ENCODE peak calls at places on chromosomes 12 and 14, in eight cellular contexts. H is dorsolateral prefrontal cortex, D is OCI-LY7, F is brain microvascular endothelial cell, A is right atrium auricular region, P is body of pancreas, S is tibial nerve, W is AG04450. X is an unnamed sample.

GRCh38 chr14:61188936-61189808 is 92.0 kb downstream of the TMEM30B start:
- DNase-seq in H (no peak), P (peak), W (no peak), S (peak), A (peak), D (no peak), F (peak), X (no peak)

GRCh38 chr12:622420-622819 is 40.8 kb downstream of the NINJ2 start:
- DNase-seq in S (no peak), A (no peak), P (no peak), F (no peak), W (no peak), D (no peak), H (no peak), X (no peak)

GRCh38 chr12:34107781-34108404 is 85.6 kb downstream of the ALG10 start:
- DNase-seq in S (no peak), H (no peak), A (no peak), F (no peak), P (no peak), D (no peak), W (no peak), X (no peak)

GRCh38 chr12:65836419-65837197 is 12.3 kb downstream of the HMGA2 start:
- DNase-seq in S (no peak), W (no peak), A (no peak), P (no peak), D (no peak), F (no peak), H (no peak), X (no peak)

GRCh38 chr14:61545716-61546455 is 149.4 kb upstream of the HIF1A start:
- DNase-seq in F (no peak), A (no peak), P (no peak), S (no peak), H (peak), W (no peak), D (no peak), X (no peak)

GRCh38 chr14:23494223-23494622 is 24.7 kb downstream of the NGDN start:
- DNase-seq in A (no peak), S (no peak), H (no peak), D (no peak), P (no peak), F (peak), W (no peak), X (no peak)

GRCh38 chr14:36971263-36971855 is 201.0 kb downstream of the SLC25A21 start:
- DNase-seq in F (no peak), A (no peak), W (no peak), P (no peak), D (no peak), S (no peak), H (no peak), X (no peak)

GRCh38 chr14:51862171-51862838 is 1.9 kb downstream of the GNG2 start:
- DNase-seq in S (no peak), A (no peak), D (peak), P (no peak), H (no peak), W (no peak), F (no peak), X (no peak)

GRCh38 chr12:112850343-112850742 is 56.4 kb upstream of the OAS1 start:
- DNase-seq in W (no peak), A (no peak), D (no peak), F (no peak), H (peak), P (no peak), S (no peak), X (no peak)

GRCh38 chr12:125071456-125071855 is 6.2 kb downstream of the AACS start:
- DNase-seq in W (no peak), P (no peak), A (no peak), F (no peak), S (no peak), D (no peak), H (no peak), X (no peak)

GRCh38 chr12:31440586-31440985 is 114.6 kb upstream of the SINHCAF start:
- DNase-seq in A (no peak), P (no peak), W (no peak), F (no peak), D (no peak), H (no peak), S (no peak), X (no peak)

GRCh38 chr14:100142073-100143040 is 17.1 kb downstream of the DEGS2 start:
- DNase-seq in P (peak), A (peak), S (no peak), H (peak), F (no peak), W (no peak), D (no peak), X (no peak)

DNA sequence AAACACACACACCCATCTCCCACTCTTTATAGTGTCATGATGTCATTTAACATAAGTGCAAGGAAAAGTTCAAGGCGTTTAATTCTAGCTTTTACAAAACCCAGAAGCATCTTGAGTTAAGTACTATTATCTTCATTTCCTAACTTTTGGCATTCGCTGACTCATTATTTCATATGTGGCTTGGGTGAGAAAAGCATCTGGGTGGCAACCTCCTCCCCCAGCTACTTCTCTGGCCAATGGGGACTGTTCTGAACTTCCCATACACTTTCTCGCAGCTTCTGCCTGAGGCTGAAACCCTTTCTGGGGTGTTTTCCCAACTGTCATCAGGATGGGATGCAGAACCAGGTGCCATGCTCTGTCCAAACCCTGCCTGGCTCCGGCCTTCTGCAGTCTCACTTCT is 2.8 kb upstream of the MARK3 start:
- DNase-seq in W (no peak), F (peak), S (no peak), P (no peak), D (no peak), H (no peak), A (no peak), X (peak)
- H3K27ac ChIP-seq in W (peak), F (no peak), S (no peak), P (no peak), D (no peak), H (no peak), A (no peak), X (peak)

DNA sequence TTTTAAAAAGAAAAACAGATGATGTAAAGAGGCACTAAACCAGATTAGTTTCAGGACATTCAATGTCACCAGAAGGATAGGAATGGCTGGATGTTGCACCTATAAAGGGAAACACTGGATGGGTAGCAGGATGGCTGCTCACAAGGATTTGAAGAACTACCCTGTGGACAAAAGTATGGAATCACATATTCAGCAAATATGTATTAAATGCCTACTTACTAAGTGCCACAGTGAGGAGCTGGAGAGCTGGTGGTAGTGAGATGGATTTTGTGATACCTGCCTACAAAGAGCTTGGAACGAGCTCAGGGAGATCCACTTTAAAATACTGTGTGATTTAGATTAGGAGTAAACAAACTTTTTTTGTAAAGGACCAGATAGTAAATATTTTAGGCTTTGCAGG is 316.2 kb downstream of the PAWR start:
- DNase-seq in F (no peak), A (no peak), W (no peak), H (no peak), S (no peak), D (no peak), P (no peak), X (peak)
- TF ChIP-seq CTCF in F (peak), A (no peak), W (peak), H (no peak), S (no peak), D (no peak), P (no peak), X (no peak)

GRCh38 chr14:102683399-102684275 is 91.2 kb downstream of the RCOR1 start:
- DNase-seq in A (no peak), D (no peak), S (no peak), F (no peak), W (no peak), H (no peak), P (peak), X (no peak)

GRCh38 chr14:102678394-102678793 is 85.9 kb downstream of the RCOR1 start:
- DNase-seq in A (no peak), H (no peak), W (no peak), S (no peak), D (no peak), F (no peak), P (no peak), X (no peak)

GRCh38 chr14:102686176-102686801 is 91.0 kb upstream of the TRAF3 start:
- DNase-seq in D (no peak), H (no peak), A (no peak), F (no peak), W (no peak), P (no peak), S (no peak), X (no peak)

GRCh38 chr14:102688290-102688689 is 89.0 kb upstream of the TRAF3 start:
- DNase-seq in W (no peak), F (no peak), P (no peak), S (no peak), A (no peak), D (no peak), H (no peak), X (no peak)

DNA sequence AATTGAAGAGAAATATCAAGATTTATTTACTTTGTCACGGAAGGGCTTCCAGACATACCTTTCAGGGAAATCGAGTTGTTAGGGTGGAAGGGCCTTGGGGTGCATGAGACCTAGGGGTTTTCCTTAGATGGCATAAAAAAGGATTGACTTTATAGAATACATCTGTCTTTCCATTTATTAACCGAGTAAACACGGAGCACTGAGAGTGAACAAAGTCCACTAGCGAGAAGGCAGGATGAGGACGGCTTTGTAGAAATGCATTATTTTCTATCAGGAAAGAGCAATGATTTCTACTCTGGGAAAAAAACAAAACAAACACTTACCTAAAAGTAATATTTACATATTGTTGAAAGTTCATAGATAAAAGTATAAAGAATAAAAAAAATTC is 91.8 kb downstream of the RCOR1 start:
- DNase-seq in S (no peak), F (no peak), H (no peak), W (no peak), P (no peak), D (no peak), A (no peak), X (no peak)
- H3K27ac ChIP-seq in S (no peak), F (no peak), H (no peak), W (no peak), P (no peak), D (no peak), A (no peak), X (no peak)

DNA sequence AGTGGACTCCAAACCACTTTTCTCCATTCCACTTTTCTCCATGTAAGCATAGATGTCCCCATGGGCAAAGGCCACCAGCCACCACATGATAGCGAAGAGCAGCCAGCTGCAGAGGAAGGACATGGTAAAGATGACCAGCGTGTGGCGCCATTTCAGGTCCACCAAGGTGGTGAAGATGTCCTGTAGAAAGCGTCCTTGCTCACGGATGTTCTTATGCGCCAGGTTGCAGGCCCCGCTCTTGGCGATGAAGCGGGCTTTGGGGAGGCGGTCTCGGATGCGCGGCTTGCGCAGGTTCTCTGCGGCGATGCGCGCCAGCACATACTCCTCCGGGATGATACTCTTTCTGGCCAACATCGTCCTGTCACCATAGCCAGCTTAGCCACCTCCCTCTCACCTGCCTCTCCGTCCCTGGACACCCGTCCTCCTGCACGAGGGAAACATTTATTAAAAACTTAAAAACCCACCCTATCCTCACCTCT is 1.2 kb downstream of the KCNJ8 start:
- DNase-seq in A (peak), S (no peak), D (no peak), H (no peak), P (peak), W (no peak), F (peak), X (no peak)
- TF ChIP-seq CTCF in A (peak), S (peak), D (peak), H (no peak), P (peak), W (peak), F (peak), X (no peak)

DNA sequence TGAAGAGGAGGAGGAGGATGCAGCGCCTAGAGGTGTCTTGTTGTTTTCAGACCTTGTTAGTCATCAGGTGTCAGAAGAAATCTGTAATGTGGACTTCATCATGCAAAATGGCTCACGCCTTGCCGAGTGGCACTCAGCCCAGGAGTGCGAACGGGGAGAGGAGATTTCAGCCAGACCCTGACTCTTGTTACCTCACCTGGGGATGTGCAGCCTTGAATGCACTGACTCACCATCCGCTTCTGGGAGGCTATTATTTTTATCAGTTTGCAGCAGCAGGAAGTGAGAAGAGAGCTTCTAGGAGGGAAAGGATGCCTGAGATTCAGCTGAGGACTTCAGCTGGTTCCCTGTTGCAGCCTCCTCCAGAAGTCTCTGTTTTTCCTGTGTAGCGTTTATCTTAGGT is 48.1 kb upstream of the PLXNC1 start:
- DNase-seq in A (no peak), D (no peak), H (no peak), S (no peak), P (no peak), F (peak), W (no peak), X (peak)
- H3K27ac ChIP-seq in A (no peak), D (no peak), H (no peak), S (no peak), P (no peak), F (peak), W (no peak), X (peak)

DNA sequence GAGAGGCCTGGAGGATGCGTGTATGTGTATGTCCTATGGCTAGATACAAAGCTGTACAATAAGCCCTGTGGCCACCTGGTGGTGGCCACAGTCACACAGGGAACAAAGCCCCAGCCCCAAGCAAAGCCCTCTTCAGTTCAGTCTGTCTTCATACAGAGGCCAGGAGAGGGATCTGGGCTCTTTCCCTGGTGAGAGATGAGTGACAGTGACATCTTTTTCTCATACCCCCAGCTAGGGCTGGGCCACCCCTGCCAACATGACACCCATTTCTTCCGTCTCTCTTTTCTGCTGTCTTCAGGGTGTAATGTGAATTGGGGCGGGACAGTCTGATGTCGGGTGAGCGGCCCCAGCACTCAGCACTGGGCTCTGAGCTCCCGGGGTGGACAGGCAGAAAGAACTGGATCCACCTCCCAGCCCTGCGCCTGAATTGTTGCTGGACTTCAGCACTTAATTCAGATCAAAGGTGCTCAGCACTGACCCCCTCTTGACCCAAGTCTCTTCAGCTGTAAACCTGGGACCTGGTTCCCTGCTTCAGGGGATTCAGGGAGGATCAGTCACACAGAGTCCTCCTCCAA is 59.8 kb downstream of the SERPINA3 start:
- DNase-seq in P (peak), H (no peak), S (no peak), F (peak), W (no peak), A (no peak), D (no peak), X (no peak)
- TF ChIP-seq CTCF in P (peak), H (no peak), S (no peak), F (peak), W (peak), A (peak), D (no peak), X (no peak)

DNA sequence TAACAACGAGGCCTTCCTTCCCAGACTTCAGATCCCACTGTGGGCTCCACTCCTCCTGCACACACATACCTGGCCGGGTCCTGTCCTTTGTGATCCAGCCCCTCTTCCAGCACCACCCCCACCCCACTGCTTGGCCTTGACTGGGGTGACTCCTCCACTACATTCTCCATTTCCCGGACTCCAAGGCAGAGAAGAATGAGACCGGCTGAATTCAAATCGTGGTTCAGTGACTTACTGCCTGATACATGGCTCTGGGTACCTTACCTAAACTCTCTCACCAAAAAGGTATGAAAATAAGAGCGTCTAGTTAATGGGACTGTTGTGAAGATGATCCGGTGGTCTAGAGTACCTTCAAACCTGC is 1.7 kb upstream of the ZBTB42 start:
- DNase-seq in H (no peak), F (no peak), S (no peak), W (no peak), D (no peak), A (no peak), P (no peak), X (no peak)
- H3K27ac ChIP-seq in H (peak), F (no peak), S (peak), W (no peak), D (no peak), A (peak), P (peak), X (peak)

DNA sequence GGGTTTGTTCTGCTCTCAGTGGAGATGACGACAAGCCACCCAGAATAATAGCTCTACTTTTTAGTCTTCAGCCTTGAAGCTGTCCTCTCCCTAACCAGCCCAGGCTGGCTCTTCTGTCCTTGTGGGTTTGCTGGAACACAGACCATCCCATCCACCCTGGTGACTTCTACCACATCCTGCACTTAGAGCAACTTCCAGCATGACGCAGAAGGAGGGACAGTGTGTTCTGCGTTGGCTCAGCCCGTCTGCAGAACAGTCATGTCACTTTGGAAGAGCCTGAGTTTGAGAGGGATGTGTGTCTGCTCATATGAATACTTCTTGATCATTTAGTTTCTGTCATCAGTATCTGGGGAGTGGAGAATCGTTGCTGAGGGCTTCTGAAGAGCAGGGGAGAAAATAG is 198.0 kb downstream of the CACNA1C start:
- DNase-seq in S (no peak), W (no peak), P (no peak), H (no peak), A (no peak), D (no peak), F (peak), X (no peak)
- TF ChIP-seq CTCF in S (no peak), W (no peak), P (no peak), H (no peak), A (no peak), D (no peak), F (no peak), X (no peak)

X was measured in RWPE1.